ENCODE peak calls at places on chromosomes 2 and 18, in eight cellular contexts. O is iPS DF 19.7, Z is NCI-H2171 treated with DMSO at 0.1 percent for 48 hours, N is NCI-H1417, W is iris pigment epithelial cell, D is K562, S is GM10248, J is Caki2. C is an unnamed sample.

GRCh38 chr2:170974304-170974993 is 45.4 kb downstream of the GORASP2 start:
- DNase-seq in O (peak), Z (no peak), N (no peak), W (no peak), D (no peak), S (no peak), J (no peak), C (no peak)

GRCh38 chr2:98572676-98573075 is 35.6 kb downstream of the COA5 start:
- DNase-seq in O (no peak), Z (no peak), N (no peak), W (no peak), D (no peak), S (no peak), J (no peak), C (peak)

GRCh38 chr2:61670591-61671503 is 132.7 kb upstream of the XPO1 start:
- DNase-seq in O (no peak), Z (no peak), N (no peak), W (peak), D (peak), S (peak), J (peak), C (peak)

GRCh38 chr18:24112874-24113615 is 25.8 kb upstream of the CABYR start:
- DNase-seq in O (no peak), Z (no peak), N (peak), W (peak), D (no peak), S (no peak), J (peak), C (no peak)

GRCh38 chr2:47771211-47771610 is 11.7 kb upstream of the MSH6 start:
- DNase-seq in O (no peak), Z (peak), N (peak), W (peak), D (peak), S (no peak), J (peak), C (peak)

GRCh38 chr18:26736301-26736700 is 129.2 kb downstream of the AQP4 start:
- DNase-seq in O (no peak), Z (no peak), N (no peak), W (no peak), D (no peak), S (no peak), J (no peak), C (no peak)

GRCh38 chr2:238155761-238156694 is 2.7 kb upstream of the ERFE start:
- DNase-seq in O (no peak), Z (no peak), N (no peak), W (no peak), D (no peak), S (no peak), J (no peak), C (no peak)

GRCh38 chr2:28949617-28950305 is 31.3 kb upstream of the TOGARAM2 start:
- DNase-seq in O (no peak), Z (no peak), N (no peak), W (no peak), D (peak), S (no peak), J (peak), C (no peak)

GRCh38 chr2:233847248-233847898 is 7.0 kb downstream of the HJURP start:
- DNase-seq in O (no peak), Z (no peak), N (no peak), W (no peak), D (no peak), S (no peak), J (no peak), C (no peak)

GRCh38 chr2:189002079-189002478 is 27.9 kb downstream of the COL3A1 start:
- DNase-seq in O (no peak), Z (no peak), N (no peak), W (peak), D (peak), S (no peak), J (no peak), C (no peak)

GRCh38 chr2:86336350-86337234 is 834 bp downstream of the REEP1 start:
- DNase-seq in O (no peak), Z (peak), N (peak), W (no peak), D (no peak), S (no peak), J (no peak), C (no peak)

GRCh38 chr18:34710430-34711386 is 610 bp downstream of the DTNA start:
- DNase-seq in O (no peak), Z (peak), N (peak), W (peak), D (no peak), S (no peak), J (no peak), C (no peak)

GRCh38 chr2:162965151-162965550 is 126.6 kb upstream of the KCNH7 start:
- DNase-seq in O (no peak), Z (no peak), N (no peak), W (no peak), D (no peak), S (no peak), J (peak), C (no peak)

GRCh38 chr2:181438298-181438697 is 18.9 kb upstream of the ITGA4 start:
- DNase-seq in O (no peak), Z (no peak), N (no peak), W (no peak), D (no peak), S (no peak), J (no peak), C (no peak)

GRCh38 chr18:79515944-79516351 is 120.2 kb downstream of the NFATC1 start:
- DNase-seq in O (no peak), Z (no peak), N (no peak), W (no peak), D (peak), S (no peak), J (no peak), C (no peak)